ENCODE peak calls at places on chromosomes 6 and 20, in seven cellular contexts. H is dorsolateral prefrontal cortex; F is Caco-2; Q is cardiac muscle cell; V is choroid plexus epithelial cell; P is CD8-positive, alpha-beta T cell; A is epithelial cell of esophagus. D is an unnamed sample.

GRCh38 chr6:163483107-163483506 is 68.6 kb downstream of the QKI start:
- DNase-seq in H (no peak), F (no peak), Q (no peak), V (no peak), P (no peak), A (no peak), D (no peak)

GRCh38 chr6:154974485-154975149 is 20.5 kb upstream of the TIAM2 start:
- DNase-seq in H (no peak), F (no peak), Q (no peak), V (no peak), P (no peak), A (no peak), D (no peak)

GRCh38 chr6:610882-611281 is 46.0 kb downstream of the HUS1B start:
- DNase-seq in H (no peak), F (no peak), Q (no peak), V (peak), P (no peak), A (no peak), D (no peak)

GRCh38 chr6:13761361-13762036 is 49.9 kb upstream of the RANBP9 start:
- DNase-seq in H (no peak), F (no peak), Q (peak), V (no peak), P (no peak), A (peak), D (no peak)

GRCh38 chr6:119922814-119923213 is 573.3 kb upstream of the MAN1A1 start:
- DNase-seq in H (no peak), F (no peak), Q (no peak), V (no peak), P (no peak), A (no peak), D (no peak)

GRCh38 chr20:10990625-10991382 is 317.0 kb upstream of the JAG1 start:
- DNase-seq in H (no peak), F (no peak), Q (no peak), V (no peak), P (no peak), A (no peak), D (no peak)

GRCh38 chr20:23622839-23623343 is 14.9 kb downstream of the CST3 start:
- DNase-seq in H (no peak), F (no peak), Q (peak), V (peak), P (no peak), A (peak), D (peak)

GRCh38 chr6:166106076-166106686 is 61.5 kb downstream of the TBXT start:
- DNase-seq in H (peak), F (peak), Q (peak), V (peak), P (peak), A (peak), D (peak)

GRCh38 chr6:43703512-43704429 is 16.2 kb upstream of the MRPS18A start:
- DNase-seq in H (no peak), F (no peak), Q (no peak), V (no peak), P (no peak), A (no peak), D (no peak)

GRCh38 chr20:24406761-24407550 is 62.5 kb upstream of the SYNDIG1 start:
- DNase-seq in H (no peak), F (no peak), Q (no peak), V (peak), P (no peak), A (peak), D (no peak)

GRCh38 chr20:44780226-44780625 is 30.1 kb downstream of the RIMS4 start:
- DNase-seq in H (no peak), F (peak), Q (peak), V (peak), P (no peak), A (peak), D (peak)

GRCh38 chr6:7341989-7342742 is 29.2 kb upstream of the SSR1 start:
- DNase-seq in H (no peak), F (no peak), Q (no peak), V (no peak), P (no peak), A (no peak), D (no peak)

GRCh38 chr6:103617642-103618041 is 1242.1 kb downstream of the HACE1 start:
- DNase-seq in H (no peak), F (no peak), Q (no peak), V (no peak), P (no peak), A (peak), D (no peak)

GRCh38 chr20:24337074-24337473 is 132.4 kb upstream of the SYNDIG1 start:
- DNase-seq in H (no peak), F (no peak), Q (no peak), V (peak), P (no peak), A (peak), D (peak)

GRCh38 chr6:134052776-134053120 is 324 bp upstream of the SLC2A12 start:
- DNase-seq in H (no peak), F (no peak), Q (no peak), V (no peak), P (no peak), A (no peak), D (no peak)
- H3K4me3 ChIP-seq in H (peak), F (peak), Q (peak), V (peak), P (peak), A (peak), D (peak)

GRCh38 chr6:31777667-31778050 is 531 bp upstream of the VWA7 start:
- DNase-seq in H (no peak), F (no peak), Q (no peak), V (no peak), P (no peak), A (no peak), D (no peak)

GRCh38 chr6:31775184-31775583 is 1.9 kb downstream of the VWA7 start:
- DNase-seq in H (no peak), F (no peak), Q (no peak), V (no peak), P (no peak), A (peak), D (no peak)

GRCh38 chr6:31776961-31777666 is at the start of gene VWA7:
- DNase-seq in H (peak), F (peak), Q (peak), V (peak), P (peak), A (peak), D (peak)

GRCh38 chr6:31775633-31776263 is 1.4 kb downstream of the VWA7 start:
- DNase-seq in H (no peak), F (no peak), Q (no peak), V (no peak), P (no peak), A (no peak), D (no peak)

DNA sequence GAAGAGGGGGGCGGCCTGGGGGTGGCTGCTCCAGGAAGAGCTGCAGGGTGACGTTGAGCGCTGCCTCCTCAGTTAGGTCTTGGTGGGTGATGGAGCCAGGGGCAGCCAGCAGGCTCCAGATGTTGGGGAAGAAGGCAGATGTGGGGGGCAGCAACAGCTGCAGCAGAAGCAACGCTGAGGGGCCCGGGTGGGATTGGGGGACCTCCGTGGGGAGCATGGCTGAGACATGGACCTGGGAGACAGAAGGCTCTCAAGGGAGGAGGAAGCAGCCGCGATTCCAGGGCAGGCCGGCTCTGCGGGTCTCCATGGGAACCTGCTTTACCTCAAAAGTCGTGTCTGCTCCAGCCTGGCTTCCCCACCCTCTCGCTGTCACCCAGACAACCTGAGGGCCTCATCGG is 566 bp downstream of the VWA7 start:
- DNase-seq in H (peak), F (no peak), Q (no peak), V (no peak), P (no peak), A (no peak), D (no peak)
- H3K4me3 ChIP-seq in H (peak), F (no peak), Q (no peak), V (no peak), P (no peak), A (no peak), D (no peak)

GRCh38 chr20:62928246-62928939 is 2.1 kb upstream of the DIDO1 start:
- DNase-seq in H (no peak), F (no peak), Q (no peak), V (no peak), P (no peak), A (no peak), D (no peak)
- H3K4me3 ChIP-seq in H (peak), F (no peak), Q (peak), V (peak), P (peak), A (peak), D (peak)

GRCh38 chr20:21554985-21555384 is 41.1 kb upstream of the NKX2-2 start:
- DNase-seq in H (no peak), F (no peak), Q (no peak), V (no peak), P (no peak), A (no peak), D (no peak)

GRCh38 chr20:21556398-21556797 is 42.5 kb upstream of the NKX2-2 start:
- DNase-seq in H (no peak), F (no peak), Q (no peak), V (no peak), P (no peak), A (no peak), D (no peak)

GRCh38 chr20:21555470-21556120 is 41.7 kb upstream of the NKX2-2 start:
- DNase-seq in H (no peak), F (no peak), Q (no peak), V (no peak), P (no peak), A (no peak), D (no peak)

GRCh38 chr20:21559305-21559704 is 45.4 kb upstream of the NKX2-2 start:
- DNase-seq in H (no peak), F (no peak), Q (no peak), V (no peak), P (no peak), A (no peak), D (no peak)

GRCh38 chr20:21557246-21557982 is 43.5 kb upstream of the NKX2-2 start:
- DNase-seq in H (no peak), F (no peak), Q (no peak), V (no peak), P (no peak), A (no peak), D (no peak)
- H3K4me3 ChIP-seq in H (no peak), F (no peak), Q (no peak), V (no peak), P (no peak), A (no peak), D (no peak)

GRCh38 chr6:26218824-26219223 is 131.6 kb downstream of the HFE start:
- DNase-seq in H (no peak), F (no peak), Q (no peak), V (no peak), P (no peak), A (no peak), D (no peak)
- H3K4me3 ChIP-seq in H (no peak), F (no peak), Q (no peak), V (no peak), P (no peak), A (no peak), D (no peak)

DNA sequence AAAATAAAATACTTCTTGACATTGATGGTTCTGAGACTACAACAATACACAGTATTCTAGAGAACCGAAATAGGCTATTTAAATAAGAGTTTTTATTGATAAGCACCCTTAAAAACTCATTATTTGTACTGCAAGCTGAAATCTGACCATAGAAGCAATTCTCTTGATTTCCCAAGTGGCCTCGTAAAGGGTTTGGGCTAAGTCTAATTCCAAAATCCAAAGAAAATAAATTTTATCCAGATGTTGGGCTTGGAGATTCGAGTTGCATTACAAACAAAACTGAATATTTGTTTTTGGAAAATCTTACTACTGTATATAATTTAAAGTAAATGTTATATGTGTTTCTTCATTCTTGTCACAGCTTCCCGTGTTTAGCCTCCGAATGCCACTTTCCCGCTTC is 47.2 kb downstream of the PRL start:
- DNase-seq in H (no peak), F (no peak), Q (no peak), V (no peak), P (no peak), A (no peak), D (no peak)
- H3K4me3 ChIP-seq in H (no peak), F (no peak), Q (no peak), V (no peak), P (no peak), A (no peak), D (no peak)

GRCh38 chr6:108175176-108175591 is 9.4 kb downstream of the NR2E1 start:
- DNase-seq in H (no peak), F (no peak), Q (no peak), V (no peak), P (no peak), A (no peak), D (no peak)
- H3K4me3 ChIP-seq in H (peak), F (peak), Q (peak), V (no peak), P (no peak), A (no peak), D (no peak)

DNA sequence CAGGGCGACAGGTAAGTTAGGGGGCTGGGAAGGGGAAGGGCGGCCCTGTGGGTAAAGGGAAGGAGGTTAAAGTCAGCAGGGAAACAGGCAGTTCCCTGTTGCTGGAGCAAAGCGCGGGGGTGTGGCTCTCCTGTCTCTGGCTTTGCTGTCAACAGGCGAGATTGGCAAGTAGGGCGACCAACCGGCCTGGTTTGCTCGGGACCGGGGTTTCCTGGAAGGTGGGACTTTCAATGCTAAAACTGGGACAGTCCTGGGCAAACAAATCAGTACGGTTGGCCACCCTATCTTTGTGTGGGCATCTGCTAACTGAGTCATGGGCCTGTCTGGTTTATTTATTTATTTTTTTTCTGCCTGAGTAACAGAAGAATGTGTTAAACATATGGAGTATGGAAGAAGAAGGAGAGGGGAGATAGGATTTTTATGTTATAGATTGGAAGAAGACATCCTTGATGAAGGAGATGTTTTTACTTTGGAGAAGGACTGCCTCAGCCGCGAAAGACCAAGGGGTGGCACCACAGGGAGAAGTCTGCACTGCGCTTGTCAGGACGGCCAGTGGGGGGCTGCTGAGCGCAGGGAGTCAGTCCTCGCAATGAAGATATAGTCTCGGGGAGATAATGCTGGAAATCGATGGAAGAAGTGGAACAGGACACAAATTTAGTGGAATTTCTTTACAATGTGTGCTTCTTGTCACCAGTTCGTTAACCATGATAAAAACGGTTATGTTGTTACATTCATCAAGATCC is 43.4 kb upstream of the ESR1 start:
- DNase-seq in H (peak), F (peak), Q (peak), V (peak), P (no peak), A (peak), D (peak)
- H3K4me3 ChIP-seq in H (peak), F (no peak), Q (peak), V (peak), P (no peak), A (peak), D (peak)

GRCh38 chr6:37566209-37566859 is 66.6 kb upstream of the CCDC167 start:
- DNase-seq in H (peak), F (peak), Q (peak), V (peak), P (peak), A (peak), D (peak)
- H3K4me3 ChIP-seq in H (peak), F (peak), Q (peak), V (peak), P (peak), A (peak), D (peak)

DNA sequence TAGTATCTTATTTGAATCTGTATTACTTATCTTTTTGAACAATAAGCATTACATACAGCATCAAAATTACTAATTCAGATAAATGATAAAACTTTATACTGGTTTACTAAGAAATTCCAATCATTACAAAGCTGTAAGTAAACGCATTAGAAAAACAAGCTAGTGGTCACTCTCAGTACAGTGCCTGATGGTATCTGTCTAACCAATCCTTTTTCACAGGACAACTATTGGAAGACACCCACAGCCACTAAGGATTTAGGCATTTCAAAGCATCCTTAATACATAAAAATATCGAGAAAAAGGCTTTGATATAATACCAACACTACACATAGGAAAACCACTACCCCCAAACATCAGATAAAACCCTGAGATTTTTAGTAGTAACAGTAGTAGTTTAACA is 2.6 kb downstream of the CD164 start:
- DNase-seq in H (no peak), F (no peak), Q (no peak), V (peak), P (no peak), A (no peak), D (peak)
- H3K4me3 ChIP-seq in H (peak), F (peak), Q (peak), V (peak), P (peak), A (peak), D (peak)

D was measured in brain microvascular endothelial cell.